ENCODE peak calls at places on chromosomes 4 and X, in six cellular contexts. Y is HCT116, U is neural progenitor cell, I is PC-3, K is GM23248, D is OCI-LY7. V is an unnamed sample.

GRCh38 chr4:24850669-24851068 is 55.3 kb downstream of the SOD3 start:
- DNase-seq in Y (no peak), U (no peak), I (peak; percentile 77), K (peak; percentile 86), D (no peak), V (peak; percentile 18)

GRCh38 chr4:25346913-25347312 is 30.1 kb upstream of the ANAPC4 start:
- DNase-seq in Y (no peak), U (no peak), I (no peak), K (no peak), D (no peak), V (no peak)

GRCh38 chr4:118968006-118968405 is 79.4 kb downstream of the SYNPO2 start:
- DNase-seq in Y (no peak), U (peak; percentile 18), I (peak; percentile 21), K (peak; percentile 75), D (peak; percentile 40), V (peak; percentile 51)

GRCh38 chr4:19382993-19383392 is 868.7 kb upstream of the SLIT2 start:
- DNase-seq in Y (no peak), U (no peak), I (peak; percentile 55), K (peak; percentile 86), D (no peak), V (no peak)

GRCh38 chr4:142036795-142037583 is 400.6 kb downstream of the IL15 start:
- DNase-seq in Y (peak; percentile 19), U (no peak), I (peak; percentile 88), K (peak; percentile 72), D (no peak), V (no peak)

GRCh38 chr4:3235030-3235345 is 14.0 kb upstream of the MSANTD1 start:
- DNase-seq in Y (no peak), U (no peak), I (no peak), K (no peak), D (no peak), V (no peak)

GRCh38 chrX:25196221-25196620 is 180.5 kb upstream of the ARX start:
- DNase-seq in Y (no peak), U (no peak), I (no peak), K (no peak), D (no peak), V (no peak)

GRCh38 chr4:56370377-56370776 is 16.9 kb downstream of the AASDH start:
- DNase-seq in Y (no peak), U (peak; percentile 11), I (no peak), K (no peak), D (no peak), V (no peak)

GRCh38 chrX:38368774-38369173 is 16.4 kb downstream of the OTC start:
- DNase-seq in Y (no peak), U (no peak), I (no peak), K (no peak), D (no peak), V (no peak)

GRCh38 chr4:137623013-137623412 is 90.7 kb upstream of the PCDH18 start:
- DNase-seq in Y (no peak), U (peak; percentile 73), I (no peak), K (no peak), D (no peak), V (no peak)

GRCh38 chrX:40172169-40172979 is 74.6 kb upstream of the BCOR start:
- DNase-seq in Y (no peak), U (peak; percentile 58), I (peak; percentile 49), K (peak; percentile 77), D (peak; percentile 56), V (peak; percentile 79)

GRCh38 chr4:66558651-66559050 is 888.4 kb upstream of the EPHA5 start:
- DNase-seq in Y (no peak), U (no peak), I (no peak), K (no peak), D (no peak), V (no peak)

GRCh38 chrX:12548746-12549145 is 242.5 kb upstream of the PRPS2 start:
- DNase-seq in Y (no peak), U (peak; percentile 71), I (peak; percentile 62), K (peak; percentile 13), D (peak; percentile 26), V (peak; percentile 47)

GRCh38 chr4:161538941-161539340 is 624.9 kb downstream of the FSTL5 start:
- DNase-seq in Y (no peak), U (no peak), I (no peak), K (no peak), D (no peak), V (no peak)

GRCh38 chrX:108165349-108166111 is 74.0 kb downstream of the ATG4A start:
- DNase-seq in Y (peak; percentile 15), U (peak; percentile 60), I (peak; percentile 55), K (peak; percentile 56), D (no peak), V (peak; percentile 52)

GRCh38 chrX:111854778-111855490 is 21.0 kb upstream of the TRPC5OS start:
- DNase-seq in Y (peak; percentile 23), U (no peak), I (no peak), K (peak; percentile 38), D (peak; percentile 1), V (peak; percentile 54)

GRCh38 chrX:111861605-111862004 is 14.4 kb upstream of the TRPC5OS start:
- DNase-seq in Y (no peak), U (no peak), I (no peak), K (no peak), D (no peak), V (no peak)

DNA sequence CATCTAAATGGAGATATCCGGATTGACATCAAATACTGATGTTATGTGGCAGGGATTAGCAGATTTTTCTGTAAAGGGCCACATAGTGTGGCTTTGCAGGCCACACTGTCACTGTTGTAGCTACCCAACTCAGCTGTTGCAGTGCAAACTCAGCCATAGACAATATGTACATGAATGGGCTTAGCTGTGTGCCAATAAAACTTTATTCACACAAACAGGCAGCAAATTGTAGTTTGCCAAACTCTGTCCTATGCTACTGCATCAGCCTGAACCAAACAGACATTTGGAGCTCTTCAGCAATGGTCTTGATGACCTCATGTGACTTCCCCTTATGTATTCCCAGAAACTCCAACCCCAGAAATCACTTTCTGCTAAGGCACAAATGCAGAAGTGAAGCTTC is 18.4 kb upstream of the TRPC5OS start:
- DNase-seq in Y (no peak), U (no peak), I (no peak), K (no peak), D (no peak), V (no peak)
- TF ChIP-seq EZH2phosphoT487 in Y (no peak), U (no peak), I (no peak), K (no peak), D (no peak), V (no peak)

DNA sequence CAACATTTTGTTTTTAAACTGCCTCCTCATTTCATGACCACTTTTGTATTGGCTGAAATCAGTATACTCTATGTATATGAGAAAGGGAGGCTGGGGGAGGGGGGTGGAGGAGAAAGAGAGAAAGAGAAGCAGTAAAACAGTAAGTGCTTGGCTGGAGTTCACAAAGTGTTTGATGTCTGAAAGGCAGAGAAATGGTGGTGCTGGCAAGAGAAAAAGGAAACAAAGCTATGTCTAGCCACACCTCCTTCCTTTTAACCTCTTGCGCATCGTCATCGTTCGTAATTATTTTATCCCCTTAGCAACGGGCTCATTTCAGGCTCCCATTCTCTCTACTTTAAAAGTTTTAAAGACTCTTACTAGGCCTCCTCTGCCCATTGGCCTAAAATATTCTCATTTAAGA is 25.6 kb downstream of the RPA4 start:
- DNase-seq in Y (no peak), U (no peak), I (no peak), K (no peak), D (no peak), V (peak; percentile 25)
- TF ChIP-seq EZH2phosphoT487 in Y (no peak), U (no peak), I (no peak), K (no peak), D (no peak), V (no peak)

DNA sequence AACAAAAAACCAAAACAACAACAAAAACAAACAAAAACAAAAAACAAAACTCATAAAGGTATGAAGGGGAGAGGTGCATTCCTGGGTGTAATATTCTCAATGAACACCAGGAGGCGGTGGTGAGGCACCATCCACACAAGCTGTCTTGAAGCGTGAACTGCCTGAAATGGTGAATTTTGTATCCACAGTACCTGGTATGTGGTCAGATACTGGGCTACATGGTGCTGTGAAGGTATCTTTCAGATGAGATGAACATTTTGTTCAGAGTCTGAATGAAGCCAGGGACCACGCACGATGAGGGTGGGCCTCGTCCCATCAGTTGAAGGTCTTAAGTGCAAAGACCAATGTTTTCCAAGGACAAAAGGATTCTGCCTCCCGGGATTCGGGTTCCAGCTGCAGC is 58.5 kb downstream of the ASMT start:
- DNase-seq in Y (peak; percentile 46), U (peak; percentile 36), I (peak; percentile 54), K (peak; percentile 31), D (peak; percentile 32), V (peak; percentile 29)
- TF ChIP-seq EZH2phosphoT487 in Y (no peak), U (no peak), I (no peak), K (no peak), D (no peak), V (no peak)

GRCh38 chr4:7839856-7840255 is 99.8 kb downstream of the AFAP1 start:
- DNase-seq in Y (no peak), U (no peak), I (no peak), K (peak; percentile 31), D (no peak), V (no peak)
- TF ChIP-seq EZH2phosphoT487 in Y (no peak), U (no peak), I (no peak), K (no peak), D (no peak), V (no peak)

GRCh38 chrX:130108647-130109428 is 1.5 kb downstream of the ELF4 start:
- DNase-seq in Y (no peak), U (no peak), I (peak; percentile 44), K (peak; percentile 62), D (peak; percentile 53), V (peak; percentile 46)

GRCh38 chrX:130111220-130111934 is 1.1 kb upstream of the ELF4 start:
- DNase-seq in Y (no peak), U (no peak), I (no peak), K (peak; percentile 51), D (no peak), V (no peak)

GRCh38 chrX:130111935-130112221 is 1.6 kb upstream of the ELF4 start:
- DNase-seq in Y (no peak), U (no peak), I (no peak), K (no peak), D (no peak), V (no peak)

GRCh38 chrX:130110379-130111219 is at the start of gene ELF4:
- DNase-seq in Y (no peak), U (peak; percentile 42), I (peak; percentile 68), K (peak; percentile 84), D (peak; percentile 64), V (peak; percentile 77)

GRCh38 chrX:130109429-130110378 is 593 bp downstream of the ELF4 start:
- DNase-seq in Y (no peak), U (peak; percentile 30), I (peak; percentile 21), K (peak; percentile 62), D (peak; percentile 35), V (peak; percentile 40)
- TF ChIP-seq EZH2phosphoT487 in Y (no peak), U (peak; percentile 88), I (no peak), K (no peak), D (no peak), V (no peak)